ENCODE peak calls at places on chromosomes 12 and 14, in four cellular contexts. M, B, E and G are unnamed samples.

GRCh38 chr12:52261211-52261484 is 13.3 kb upstream of the KRT86 start:
- DNase-seq in M (no peak), B (no peak), E (no peak), G (no peak)

GRCh38 chr12:119683413-119683812 is 15.5 kb downstream of the PRKAB1 start:
- DNase-seq in B (no peak), E (peak), M (peak), G (peak)

GRCh38 chr14:76091036-76091435 is 60.7 kb upstream of the GPATCH2L start:
- DNase-seq in B (no peak), M (no peak), E (no peak), G (peak)

GRCh38 chr14:47438650-47439140 is 236.7 kb downstream of the MDGA2 start:
- DNase-seq in M (peak), E (peak), B (no peak), G (peak)

GRCh38 chr12:5262450-5262849 is 169.5 kb upstream of the NTF3 start:
- DNase-seq in E (peak), B (no peak), M (peak), G (no peak)

GRCh38 chr12:124469193-124469888 is 98.1 kb downstream of the NCOR2 start:
- DNase-seq in B (no peak), M (no peak), E (peak), G (no peak)

GRCh38 chr12:41512531-41512930 is 324.4 kb downstream of the PDZRN4 start:
- DNase-seq in E (no peak), B (no peak), M (no peak), G (peak)

GRCh38 chr12:59937148-59937547 is 341.3 kb downstream of the SLC16A7 start:
- DNase-seq in B (no peak), M (no peak), E (no peak), G (no peak)

GRCh38 chr12:68154768-68155167 is 4.8 kb downstream of the IFNG start:
- DNase-seq in M (no peak), B (no peak), E (no peak), G (no peak)

GRCh38 chr12:4221157-4221556 is 52.4 kb upstream of the CCND2 start:
- DNase-seq in B (no peak), E (peak), M (no peak), G (peak)

GRCh38 chr12:112217647-112218046 is 92.3 kb downstream of the TRAFD1 start:
- DNase-seq in E (no peak), B (no peak), M (no peak), G (no peak)

GRCh38 chr12:47943492-47944359 is 19.7 kb upstream of the TMEM106C start:
- DNase-seq in M (no peak), E (no peak), B (no peak), G (no peak)

GRCh38 chr12:76266797-76267196 is 81.4 kb downstream of the BBS10 start:
- DNase-seq in M (peak), E (peak), B (no peak), G (peak)

GRCh38 chr12:10331642-10332239 is 24.1 kb downstream of the KLRD1 start:
- DNase-seq in E (peak), M (peak), B (no peak), G (peak)

GRCh38 chr14:104665663-104666522 is 23.5 kb upstream of the INF2 start:
- DNase-seq in M (no peak), B (no peak), E (no peak), G (no peak)

GRCh38 chr12:20283467-20283866 is 84.9 kb upstream of the PDE3A start:
- DNase-seq in E (no peak), M (no peak), B (no peak), G (no peak)

GRCh38 chr12:61487728-61488127 is 772.5 kb upstream of the USP15 start:
- DNase-seq in B (no peak), M (no peak), E (no peak), G (no peak)

GRCh38 chr14:90575781-90576180 is 179.0 kb downstream of the CALM1 start:
- DNase-seq in M (no peak), B (no peak), E (no peak), G (no peak)

GRCh38 chr12:57101892-57102695 is 9.1 kb downstream of the STAT6 start:
- DNase-seq in E (no peak), M (no peak), B (no peak), G (no peak)

GRCh38 chr14:76975865-76976622 is 52.5 kb downstream of the IRF2BPL start:
- DNase-seq in B (no peak), E (no peak), M (no peak), G (no peak)

GRCh38 chr14:105065280-105066228 is at the start of gene GPR132:
- DNase-seq in E (no peak), M (no peak), B (no peak), G (peak)

GRCh38 chr12:90816353-90817089 is 138.5 kb downstream of the CCER1 start:
- DNase-seq in M (peak), E (no peak), B (no peak), G (peak)

GRCh38 chr12:8644345-8645248 is 18.0 kb downstream of the MFAP5 start:
- DNase-seq in B (no peak), E (peak), M (no peak), G (no peak)

GRCh38 chr14:63730659-63731058 is 2.8 kb upstream of the SGPP1 start:
- DNase-seq in E (no peak), B (no peak), M (no peak), G (no peak)

GRCh38 chr14:63727231-63727735 is 582 bp downstream of the SGPP1 start:
- DNase-seq in B (no peak), M (peak), E (peak), G (peak)

GRCh38 chr14:63725786-63726185 is 2.1 kb downstream of the SGPP1 start:
- DNase-seq in E (no peak), B (no peak), M (peak), G (no peak)

GRCh38 chr14:63726499-63726898 is 1.4 kb downstream of the SGPP1 start:
- DNase-seq in B (no peak), M (peak), E (no peak), G (no peak)

DNA sequence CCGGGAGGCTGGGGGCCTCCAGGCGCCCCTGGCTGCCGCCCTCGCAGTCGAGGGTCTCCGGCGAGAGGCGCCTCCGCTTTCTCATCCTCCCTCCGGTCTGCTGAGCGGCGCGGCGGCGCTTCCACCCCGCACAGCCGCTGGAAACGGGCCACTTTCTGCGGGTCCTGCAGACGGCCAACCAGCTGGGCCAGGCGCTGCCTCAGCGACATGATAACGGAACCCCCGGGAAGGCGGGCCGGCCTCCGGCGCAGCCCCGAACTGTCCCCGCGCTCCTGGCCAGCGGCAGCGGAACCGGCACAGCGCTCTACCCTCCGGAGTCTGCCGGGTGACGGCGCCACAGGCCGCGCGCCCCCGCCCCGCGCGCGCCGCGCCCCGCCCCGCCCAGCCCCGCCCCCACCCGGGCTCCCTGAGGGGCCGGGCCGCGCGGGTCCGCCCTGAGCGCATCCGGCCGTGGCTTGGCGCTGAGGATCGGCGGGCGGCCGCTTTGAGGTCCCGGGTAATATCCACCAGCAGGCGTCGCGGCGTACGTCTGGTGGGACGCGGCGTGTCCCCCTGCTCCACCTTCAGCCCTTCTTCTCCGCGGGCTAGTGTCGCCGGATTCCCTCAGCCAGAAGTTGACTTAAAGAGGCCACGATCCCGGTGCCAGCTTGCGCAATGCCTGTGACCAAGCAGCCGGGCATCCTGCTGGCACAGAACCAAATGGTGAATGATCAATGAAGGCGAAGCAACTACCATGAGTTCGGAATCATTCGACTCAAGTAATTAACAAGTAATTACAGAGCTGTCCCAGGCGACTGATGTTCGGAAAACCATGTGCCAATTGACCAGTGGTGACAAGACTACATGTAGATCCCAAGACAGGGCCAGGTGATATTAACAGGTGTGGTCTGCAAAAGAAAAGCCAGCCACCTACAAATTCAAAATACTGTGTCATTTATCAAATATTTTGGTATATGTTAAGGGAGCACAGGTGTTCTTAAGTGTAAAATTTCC is at the start of gene SGPP1:
- DNase-seq in M (peak), B (peak), E (peak), G (peak)
- TF ChIP-seq CTCF in M (peak), B (no peak), E (peak), G (peak)

DNA sequence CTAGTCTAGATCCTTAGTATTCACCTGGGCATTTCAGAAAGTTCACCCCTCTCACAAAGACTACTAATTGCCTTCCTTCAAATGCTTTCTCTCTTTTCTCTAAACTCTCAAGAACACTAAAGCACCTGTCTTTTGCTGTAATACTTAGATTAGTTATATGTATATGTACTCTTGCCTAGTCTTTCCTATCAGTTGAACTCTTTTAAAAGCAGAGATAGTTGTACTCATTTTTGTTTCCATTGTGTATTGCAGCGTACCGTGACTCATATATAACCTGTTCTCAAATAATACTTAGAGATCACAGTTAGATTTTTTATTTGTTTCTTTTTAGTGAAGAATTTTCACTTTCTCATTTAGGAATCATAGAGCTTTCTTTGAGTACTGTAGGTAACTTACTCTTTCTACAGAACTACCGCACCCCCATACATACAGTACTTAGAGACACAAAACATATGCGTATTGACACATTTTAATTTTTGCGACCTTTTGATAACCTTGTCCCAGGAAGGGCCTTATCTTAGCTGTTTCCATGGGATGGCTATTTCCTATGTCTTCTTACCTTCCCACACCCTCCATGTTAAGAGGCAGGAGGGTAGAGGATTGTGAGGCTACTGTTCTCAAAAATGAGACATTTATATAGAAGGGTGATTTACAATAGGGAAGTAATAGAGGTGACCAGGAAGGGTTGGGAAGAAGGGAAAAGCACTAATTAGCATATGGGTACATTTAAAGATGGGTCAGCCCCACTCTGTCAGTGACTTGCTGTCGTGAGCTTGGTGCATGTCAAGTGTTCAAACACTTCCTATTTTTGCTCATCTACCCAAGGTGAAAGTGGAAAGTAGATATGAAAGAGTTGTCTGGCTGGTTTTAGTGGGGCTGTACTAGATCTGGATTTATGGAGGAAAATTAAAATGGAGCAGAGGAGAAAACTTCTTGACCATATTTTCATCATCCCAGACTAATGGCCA is 74.3 kb downstream of the PLEKHA5 start:
- DNase-seq in M (no peak), B (no peak), E (no peak), G (no peak)
- H3K4me3 ChIP-seq in M (no peak), B (no peak), E (no peak), G (no peak)

DNA sequence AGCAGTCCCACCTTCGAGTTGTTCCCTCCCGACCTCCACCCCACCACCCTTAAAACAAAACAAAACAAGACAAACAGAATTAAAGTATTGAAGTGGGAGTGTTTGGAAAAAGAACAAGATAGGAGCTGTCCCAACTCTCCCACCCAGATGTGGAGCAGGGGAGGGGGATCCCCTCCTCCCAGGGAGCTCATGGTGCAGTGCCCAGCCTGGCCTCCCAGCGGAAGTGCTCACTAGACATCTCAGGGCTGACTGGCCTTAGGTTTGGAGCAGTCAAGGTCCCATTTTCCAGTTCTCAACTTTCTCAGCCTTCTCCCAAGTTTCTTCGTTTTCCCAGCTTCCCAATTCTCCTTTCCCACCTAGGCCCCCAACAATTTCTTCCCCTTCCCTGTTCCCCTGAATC is 2.9 kb downstream of the SP7 start:
- DNase-seq in B (no peak), M (no peak), E (no peak), G (no peak)
- TF ChIP-seq CTCF in B (no peak), M (no peak), E (no peak), G (no peak)

DNA sequence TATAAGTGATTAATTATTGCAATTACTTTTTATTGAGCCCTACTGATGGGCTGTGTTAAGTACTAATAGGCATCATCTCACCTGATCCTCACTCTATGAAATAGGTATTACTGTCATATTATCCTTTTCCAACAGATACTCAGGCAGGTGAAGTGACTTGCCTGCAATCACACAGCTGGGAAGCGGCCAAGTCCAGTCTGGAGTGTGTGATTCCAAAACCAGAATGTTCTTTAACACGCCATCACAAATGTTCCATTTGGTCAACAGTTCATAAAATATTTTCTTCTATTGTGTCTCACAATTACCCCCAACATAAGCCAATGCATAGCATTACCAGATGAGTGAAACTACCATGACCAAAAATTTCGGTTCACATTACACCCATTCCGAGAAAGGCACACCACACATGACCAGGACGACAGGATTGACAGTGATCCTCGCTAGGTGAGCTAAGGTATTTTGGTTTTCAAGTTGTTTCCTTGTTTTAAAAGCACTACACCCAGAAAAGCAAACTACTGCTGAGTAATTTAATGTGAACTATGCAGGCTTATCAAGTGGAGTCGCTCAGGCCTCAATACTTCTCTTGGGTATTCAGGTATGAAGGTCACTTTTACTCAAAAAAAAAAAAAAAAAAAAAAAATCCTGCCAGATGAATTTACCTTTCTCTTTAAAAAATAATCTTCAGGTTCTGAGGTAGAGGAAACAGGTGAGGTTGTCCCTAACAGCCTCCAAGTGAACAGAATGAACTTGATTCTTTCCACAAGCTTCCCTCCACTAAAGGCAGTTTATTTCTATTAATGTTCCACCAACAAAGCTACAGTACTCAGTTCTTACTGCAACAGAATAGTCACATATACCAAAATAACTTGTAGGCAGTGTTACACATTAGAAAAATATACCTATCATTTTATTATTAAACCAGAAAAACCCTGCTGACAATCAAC is 2.4 kb downstream of the VPS37B start:
- DNase-seq in E (no peak), B (no peak), M (no peak), G (no peak)
- H3K4me3 ChIP-seq in E (peak), B (peak), M (peak), G (peak)

DNA sequence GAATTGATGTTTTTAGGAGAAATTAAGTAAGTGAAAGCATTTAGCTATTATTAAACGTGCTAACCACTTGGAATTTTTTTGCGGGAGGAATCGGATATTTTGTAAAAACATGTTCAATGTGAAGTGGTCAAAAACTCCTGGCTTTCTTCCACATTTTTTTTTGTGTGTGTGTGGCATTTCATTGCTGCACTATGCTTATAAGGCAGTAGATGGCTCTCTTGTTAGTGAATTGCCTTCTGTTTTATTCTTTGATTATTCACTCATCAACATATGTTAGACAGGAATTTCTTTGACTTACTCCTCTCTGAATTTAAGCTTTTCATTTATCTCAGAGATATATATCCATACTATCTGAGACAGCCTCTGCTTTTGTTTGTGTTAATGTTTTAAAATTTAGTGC is 71.3 kb downstream of the DERA start:
- DNase-seq in E (peak), B (no peak), M (peak), G (peak)
- TF ChIP-seq CTCF in E (peak), B (peak), M (peak), G (peak)